ENCODE peak calls at places on chromosomes 16 and 17, in seven cellular contexts. One of them, this sample, is unnamed.

GRCh38 chr17:77378318-77379064 is 237.7 kb downstream of the SEC14L1 start:
- DNase-seq in AML-193: no peak
- DNase-seq in ELR: no peak
- DNase-seq in HTR-8/SVneo: no peak
- DNase-seq in HFFc6: no peak
- DNase-seq in activated T-helper 1 cell treated with Interleukin-2 at 50 U/mL for 16 hours: no peak
- DNase-seq in amniotic stem cell: no peak
- DNase-seq in this sample: no peak

GRCh38 chr17:76370261-76370993 is 14.0 kb upstream of the SPHK1 start:
- DNase-seq in amniotic stem cell: peak
- DNase-seq in activated T-helper 1 cell treated with Interleukin-2 at 50 U/mL for 16 hours: no peak
- DNase-seq in HFFc6: peak
- DNase-seq in HTR-8/SVneo: peak
- DNase-seq in ELR: peak
- DNase-seq in AML-193: peak
- DNase-seq in this sample: peak

GRCh38 chr16:10688291-10688690 is 6.4 kb downstream of the TEKT5 start:
- DNase-seq in activated T-helper 1 cell treated with Interleukin-2 at 50 U/mL for 16 hours: no peak
- DNase-seq in HFFc6: no peak
- DNase-seq in AML-193: no peak
- DNase-seq in HTR-8/SVneo: no peak
- DNase-seq in amniotic stem cell: no peak
- DNase-seq in ELR: no peak
- DNase-seq in this sample: no peak

GRCh38 chr16:81424761-81425160 is 19.8 kb upstream of the CMIP start:
- DNase-seq in activated T-helper 1 cell treated with Interleukin-2 at 50 U/mL for 16 hours: no peak
- DNase-seq in ELR: peak
- DNase-seq in AML-193: peak
- DNase-seq in amniotic stem cell: no peak
- DNase-seq in HTR-8/SVneo: no peak
- DNase-seq in HFFc6: no peak
- DNase-seq in this sample: no peak

GRCh38 chr16:70570967-70571570 is 47.5 kb downstream of the SF3B3 start:
- DNase-seq in HTR-8/SVneo: no peak
- DNase-seq in amniotic stem cell: no peak
- DNase-seq in activated T-helper 1 cell treated with Interleukin-2 at 50 U/mL for 16 hours: no peak
- DNase-seq in AML-193: no peak
- DNase-seq in HFFc6: no peak
- DNase-seq in ELR: no peak
- DNase-seq in this sample: no peak

GRCh38 chr17:42857389-42857788 is 6.4 kb downstream of the AOC3 start:
- DNase-seq in HFFc6: no peak
- DNase-seq in activated T-helper 1 cell treated with Interleukin-2 at 50 U/mL for 16 hours: no peak
- DNase-seq in amniotic stem cell: no peak
- DNase-seq in AML-193: no peak
- DNase-seq in ELR: no peak
- DNase-seq in HTR-8/SVneo: no peak
- DNase-seq in this sample: no peak

GRCh38 chr16:88059701-88060386 is 108.6 kb downstream of the BANP start:
- DNase-seq in activated T-helper 1 cell treated with Interleukin-2 at 50 U/mL for 16 hours: no peak
- DNase-seq in HFFc6: no peak
- DNase-seq in amniotic stem cell: no peak
- DNase-seq in ELR: no peak
- DNase-seq in AML-193: no peak
- DNase-seq in HTR-8/SVneo: no peak
- DNase-seq in this sample: no peak

GRCh38 chr16:81883235-81883634 is 104.1 kb downstream of the PLCG2 start:
- DNase-seq in AML-193: no peak
- DNase-seq in amniotic stem cell: no peak
- DNase-seq in HFFc6: no peak
- DNase-seq in ELR: no peak
- DNase-seq in HTR-8/SVneo: no peak
- DNase-seq in activated T-helper 1 cell treated with Interleukin-2 at 50 U/mL for 16 hours: no peak
- DNase-seq in this sample: no peak

GRCh38 chr17:41663451-41664171 is 25.1 kb upstream of the EIF1 start:
- DNase-seq in HFFc6: no peak
- DNase-seq in ELR: no peak
- DNase-seq in amniotic stem cell: no peak
- DNase-seq in activated T-helper 1 cell treated with Interleukin-2 at 50 U/mL for 16 hours: no peak
- DNase-seq in HTR-8/SVneo: no peak
- DNase-seq in AML-193: no peak
- DNase-seq in this sample: no peak

GRCh38 chr17:57084361-57084801 is 665 bp upstream of the AKAP1 start:
- DNase-seq in amniotic stem cell: no peak
- DNase-seq in ELR: no peak
- DNase-seq in AML-193: no peak
- DNase-seq in activated T-helper 1 cell treated with Interleukin-2 at 50 U/mL for 16 hours: no peak
- DNase-seq in HTR-8/SVneo: peak
- DNase-seq in HFFc6: peak
- DNase-seq in this sample: peak

GRCh38 chr16:83214671-83215070 is 587.9 kb downstream of the CDH13 start:
- DNase-seq in HFFc6: no peak
- DNase-seq in amniotic stem cell: no peak
- DNase-seq in activated T-helper 1 cell treated with Interleukin-2 at 50 U/mL for 16 hours: no peak
- DNase-seq in AML-193: no peak
- DNase-seq in ELR: no peak
- DNase-seq in HTR-8/SVneo: no peak
- DNase-seq in this sample: no peak